ENCODE peak calls at places on chromosomes 11 and 22, in five cellular contexts. One of them, this sample, is unnamed.

GRCh38 chr22:27022256-27022655 is 364.9 kb downstream of the MIAT start:
- DNase-seq in BJ: no peak
- DNase-seq in HL-60: no peak
- DNase-seq in heart left ventricle: no peak
- DNase-seq in type B pancreatic cell: no peak
- DNase-seq in this sample: no peak

GRCh38 chr22:30241576-30242371 is 4.8 kb downstream of the LIF start:
- DNase-seq in BJ: no peak
- DNase-seq in type B pancreatic cell: no peak
- DNase-seq in heart left ventricle: no peak
- DNase-seq in HL-60: no peak
- DNase-seq in this sample: no peak

GRCh38 chr11:128021304-128022006 is 565.9 kb downstream of the ETS1 start:
- DNase-seq in HL-60: no peak
- DNase-seq in BJ: no peak
- DNase-seq in type B pancreatic cell: no peak
- DNase-seq in heart left ventricle: no peak
- DNase-seq in this sample: no peak

GRCh38 chr11:30914143-30914762 is 328.1 kb upstream of the MPPED2 start:
- DNase-seq in heart left ventricle: peak
- DNase-seq in HL-60: no peak
- DNase-seq in type B pancreatic cell: peak
- DNase-seq in BJ: no peak
- DNase-seq in this sample: no peak

GRCh38 chr22:37951305-37951704 is 2.1 kb downstream of the C22orf23 start:
- DNase-seq in type B pancreatic cell: no peak
- DNase-seq in BJ: no peak
- DNase-seq in HL-60: no peak
- DNase-seq in heart left ventricle: no peak
- DNase-seq in this sample: no peak

GRCh38 chr22:42433754-42434153 is 1.6 kb upstream of the NFAM1 start:
- DNase-seq in heart left ventricle: no peak
- DNase-seq in type B pancreatic cell: no peak
- DNase-seq in BJ: no peak
- DNase-seq in HL-60: no peak
- DNase-seq in this sample: no peak

GRCh38 chr22:37971475-37972434 is 12.6 kb downstream of the SOX10 start:
- DNase-seq in type B pancreatic cell: no peak
- DNase-seq in HL-60: no peak
- DNase-seq in heart left ventricle: no peak
- DNase-seq in BJ: no peak
- DNase-seq in this sample: no peak

GRCh38 chr11:34114471-34114870 is 9.0 kb downstream of the NAT10 start:
- DNase-seq in BJ: no peak
- DNase-seq in type B pancreatic cell: no peak
- DNase-seq in heart left ventricle: no peak
- DNase-seq in HL-60: no peak
- DNase-seq in this sample: no peak

GRCh38 chr11:8709002-8709672 is 26.5 kb downstream of the RPL27A start:
- DNase-seq in type B pancreatic cell: no peak
- DNase-seq in HL-60: no peak
- DNase-seq in heart left ventricle: peak
- DNase-seq in BJ: peak
- DNase-seq in this sample: no peak

GRCh38 chr22:20656902-20657836 is 116.7 kb upstream of the SERPIND1 start:
- DNase-seq in type B pancreatic cell: peak
- DNase-seq in HL-60: no peak
- DNase-seq in BJ: no peak
- DNase-seq in heart left ventricle: no peak
- DNase-seq in this sample: no peak

GRCh38 chr11:134725211-134725610 is 313.2 kb upstream of the B3GAT1 start:
- DNase-seq in heart left ventricle: no peak
- DNase-seq in HL-60: no peak
- DNase-seq in type B pancreatic cell: no peak
- DNase-seq in BJ: no peak
- DNase-seq in this sample: no peak

GRCh38 chr11:64947202-64947814 is 11.6 kb upstream of the GPHA2 start:
- DNase-seq in HL-60: no peak
- DNase-seq in type B pancreatic cell: no peak
- DNase-seq in heart left ventricle: no peak
- DNase-seq in BJ: no peak
- DNase-seq in this sample: no peak

GRCh38 chr11:64219354-64219684 is 6.7 kb downstream of the TRPT1 start:
- DNase-seq in heart left ventricle: peak
- DNase-seq in BJ: no peak
- DNase-seq in HL-60: no peak
- DNase-seq in type B pancreatic cell: no peak
- DNase-seq in this sample: no peak

GRCh38 chr22:23849009-23850006 is 8.4 kb upstream of the SLC2A11 start:
- DNase-seq in HL-60: no peak
- DNase-seq in heart left ventricle: peak
- DNase-seq in type B pancreatic cell: peak
- DNase-seq in BJ: no peak
- DNase-seq in this sample: peak

GRCh38 chr11:68256331-68256741 is 15.4 kb downstream of the C11orf24 start:
- DNase-seq in BJ: no peak
- DNase-seq in HL-60: no peak
- DNase-seq in heart left ventricle: no peak
- DNase-seq in type B pancreatic cell: no peak
- DNase-seq in this sample: no peak

GRCh38 chr22:44215287-44215686 is 34.6 kb downstream of the PARVG start:
- DNase-seq in HL-60: no peak
- DNase-seq in heart left ventricle: no peak
- DNase-seq in BJ: no peak
- DNase-seq in type B pancreatic cell: no peak
- DNase-seq in this sample: no peak

GRCh38 chr22:19990609-19991394 is 25.8 kb downstream of the ARVCF start:
- DNase-seq in BJ: no peak
- DNase-seq in type B pancreatic cell: no peak
- DNase-seq in HL-60: no peak
- DNase-seq in heart left ventricle: peak
- DNase-seq in this sample: no peak

GRCh38 chr11:109552376-109552775 is 130.4 kb downstream of the C11orf87 start:
- DNase-seq in HL-60: no peak
- DNase-seq in BJ: no peak
- DNase-seq in type B pancreatic cell: no peak
- DNase-seq in heart left ventricle: no peak
- DNase-seq in this sample: no peak

GRCh38 chr11:29024386-29024785 is 916.2 kb downstream of the METTL15 start:
- DNase-seq in BJ: no peak
- DNase-seq in HL-60: no peak
- DNase-seq in heart left ventricle: no peak
- DNase-seq in type B pancreatic cell: no peak
- DNase-seq in this sample: no peak

GRCh38 chr11:29018631-29019030 is 910.4 kb downstream of the METTL15 start:
- DNase-seq in BJ: peak
- DNase-seq in HL-60: no peak
- DNase-seq in heart left ventricle: no peak
- DNase-seq in type B pancreatic cell: no peak
- DNase-seq in this sample: no peak

GRCh38 chr11:29017941-29018340 is 909.8 kb downstream of the METTL15 start:
- DNase-seq in type B pancreatic cell: no peak
- DNase-seq in BJ: no peak
- DNase-seq in HL-60: no peak
- DNase-seq in heart left ventricle: no peak
- DNase-seq in this sample: no peak

GRCh38 chr11:29022676-29023075 is 914.5 kb downstream of the METTL15 start:
- DNase-seq in type B pancreatic cell: no peak
- DNase-seq in heart left ventricle: no peak
- DNase-seq in BJ: no peak
- DNase-seq in HL-60: no peak
- DNase-seq in this sample: no peak

GRCh38 chr11:29019960-29020683 is 911.9 kb downstream of the METTL15 start:
- DNase-seq in heart left ventricle: no peak
- DNase-seq in type B pancreatic cell: no peak
- DNase-seq in BJ: no peak
- DNase-seq in HL-60: no peak
- DNase-seq in this sample: no peak
- TF ChIP-seq CTCF in heart left ventricle: no peak
- TF ChIP-seq CTCF in type B pancreatic cell: peak
- TF ChIP-seq CTCF in BJ: peak
- TF ChIP-seq CTCF in HL-60: no peak
- TF ChIP-seq CTCF in this sample: no peak

GRCh38 chr11:133408402-133408801 is 123.9 kb downstream of the OPCML start:
- DNase-seq in heart left ventricle: no peak
- DNase-seq in type B pancreatic cell: no peak
- DNase-seq in HL-60: no peak
- DNase-seq in BJ: no peak
- DNase-seq in this sample: no peak

GRCh38 chr11:133399855-133400625 is 132.3 kb downstream of the OPCML start:
- DNase-seq in BJ: no peak
- DNase-seq in type B pancreatic cell: no peak
- DNase-seq in HL-60: no peak
- DNase-seq in heart left ventricle: no peak
- DNase-seq in this sample: no peak

GRCh38 chr11:133402551-133402950 is 129.8 kb downstream of the OPCML start:
- DNase-seq in heart left ventricle: no peak
- DNase-seq in type B pancreatic cell: no peak
- DNase-seq in HL-60: no peak
- DNase-seq in BJ: no peak
- DNase-seq in this sample: no peak

GRCh38 chr11:133406493-133406892 is 125.8 kb downstream of the OPCML start:
- DNase-seq in type B pancreatic cell: no peak
- DNase-seq in HL-60: no peak
- DNase-seq in BJ: no peak
- DNase-seq in heart left ventricle: no peak
- DNase-seq in this sample: no peak

DNA sequence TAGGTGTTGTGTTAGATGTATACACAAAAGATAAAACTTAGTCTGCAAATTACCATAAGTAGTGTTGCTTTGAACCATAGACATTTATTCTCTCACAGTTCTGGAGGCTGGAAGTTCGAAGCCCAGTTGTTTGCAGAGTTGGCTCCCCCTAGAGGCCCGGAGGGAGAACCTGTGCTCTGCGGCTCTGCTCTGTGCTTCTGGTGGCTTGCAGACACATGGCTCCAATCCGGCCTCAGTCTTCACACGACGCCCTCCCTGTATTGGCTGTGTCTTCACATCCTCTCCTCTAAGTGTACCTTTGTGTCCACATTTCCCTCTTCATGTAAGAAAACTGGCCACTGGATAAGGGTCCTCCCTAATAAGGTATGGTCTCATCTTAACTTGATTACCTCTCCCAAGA is 128.4 kb downstream of the OPCML start:
- DNase-seq in HL-60: no peak
- DNase-seq in heart left ventricle: no peak
- DNase-seq in BJ: no peak
- DNase-seq in type B pancreatic cell: no peak
- DNase-seq in this sample: no peak
- TF ChIP-seq CTCF in HL-60: peak
- TF ChIP-seq CTCF in heart left ventricle: no peak
- TF ChIP-seq CTCF in BJ: no peak
- TF ChIP-seq CTCF in type B pancreatic cell: peak
- TF ChIP-seq CTCF in this sample: no peak

GRCh38 chr11:116375221-116375620 is 397.6 kb downstream of the BUD13 start:
- DNase-seq in BJ: no peak
- DNase-seq in HL-60: no peak
- DNase-seq in type B pancreatic cell: no peak
- DNase-seq in heart left ventricle: no peak
- DNase-seq in this sample: no peak
- TF ChIP-seq CTCF in BJ: no peak
- TF ChIP-seq CTCF in HL-60: no peak
- TF ChIP-seq CTCF in type B pancreatic cell: no peak
- TF ChIP-seq CTCF in heart left ventricle: no peak
- TF ChIP-seq CTCF in this sample: no peak

DNA sequence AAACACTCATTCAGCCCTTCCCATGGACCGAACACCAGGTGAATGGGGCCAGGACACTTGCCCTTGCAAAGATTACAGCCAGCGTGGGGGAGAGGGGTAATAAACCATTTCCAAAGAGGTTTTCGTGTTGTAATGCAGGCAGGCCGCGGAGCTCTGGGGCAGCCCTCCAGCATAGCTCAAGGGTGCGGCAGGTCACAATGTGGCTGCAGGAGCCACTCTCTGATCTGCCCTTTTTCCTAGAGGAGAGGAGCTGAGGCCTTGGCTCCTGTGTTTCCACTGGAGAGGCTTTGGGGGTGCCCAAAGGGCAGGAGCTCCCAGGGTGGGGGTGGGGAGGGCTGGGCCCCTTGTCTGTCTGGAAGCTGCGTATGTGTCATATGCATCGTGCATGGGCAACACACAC is 134.2 kb upstream of the NECTIN1 start:
- DNase-seq in heart left ventricle: no peak
- DNase-seq in HL-60: no peak
- DNase-seq in BJ: no peak
- DNase-seq in type B pancreatic cell: no peak
- DNase-seq in this sample: no peak
- TF ChIP-seq CTCF in heart left ventricle: no peak
- TF ChIP-seq CTCF in HL-60: no peak
- TF ChIP-seq CTCF in BJ: no peak
- TF ChIP-seq CTCF in type B pancreatic cell: no peak
- TF ChIP-seq CTCF in this sample: no peak

GRCh38 chr11:35304393-35304790 is 115.0 kb downstream of the SLC1A2 start:
- DNase-seq in type B pancreatic cell: no peak
- DNase-seq in HL-60: peak
- DNase-seq in heart left ventricle: no peak
- DNase-seq in BJ: no peak
- DNase-seq in this sample: no peak

GRCh38 chr11:35307221-35307621 is 112.1 kb downstream of the SLC1A2 start:
- DNase-seq in BJ: no peak
- DNase-seq in heart left ventricle: no peak
- DNase-seq in HL-60: no peak
- DNase-seq in type B pancreatic cell: no peak
- DNase-seq in this sample: no peak

GRCh38 chr11:35303596-35304392 is 115.6 kb downstream of the SLC1A2 start:
- DNase-seq in BJ: peak
- DNase-seq in type B pancreatic cell: no peak
- DNase-seq in HL-60: peak
- DNase-seq in heart left ventricle: no peak
- DNase-seq in this sample: no peak

GRCh38 chr11:35305670-35306382 is 113.5 kb downstream of the SLC1A2 start:
- DNase-seq in HL-60: no peak
- DNase-seq in type B pancreatic cell: no peak
- DNase-seq in heart left ventricle: no peak
- DNase-seq in BJ: no peak
- DNase-seq in this sample: no peak

GRCh38 chr11:35304900-35305299 is 114.5 kb downstream of the SLC1A2 start:
- DNase-seq in heart left ventricle: no peak
- DNase-seq in BJ: no peak
- DNase-seq in HL-60: no peak
- DNase-seq in type B pancreatic cell: no peak
- DNase-seq in this sample: no peak
- TF ChIP-seq CTCF in heart left ventricle: no peak
- TF ChIP-seq CTCF in BJ: no peak
- TF ChIP-seq CTCF in HL-60: no peak
- TF ChIP-seq CTCF in type B pancreatic cell: no peak
- TF ChIP-seq CTCF in this sample: no peak

GRCh38 chr11:71240865-71241691 is 11.3 kb downstream of the SHANK2 start:
- DNase-seq in HL-60: peak
- DNase-seq in BJ: peak
- DNase-seq in heart left ventricle: no peak
- DNase-seq in type B pancreatic cell: no peak
- DNase-seq in this sample: no peak
- TF ChIP-seq CTCF in HL-60: no peak
- TF ChIP-seq CTCF in BJ: no peak
- TF ChIP-seq CTCF in heart left ventricle: no peak
- TF ChIP-seq CTCF in type B pancreatic cell: no peak
- TF ChIP-seq CTCF in this sample: no peak

GRCh38 chr11:103202048-103202651 is 92.9 kb downstream of the DYNC2H1 start:
- DNase-seq in HL-60: no peak
- DNase-seq in heart left ventricle: no peak
- DNase-seq in type B pancreatic cell: no peak
- DNase-seq in BJ: no peak
- DNase-seq in this sample: no peak
- TF ChIP-seq CTCF in HL-60: peak
- TF ChIP-seq CTCF in heart left ventricle: peak
- TF ChIP-seq CTCF in type B pancreatic cell: peak
- TF ChIP-seq CTCF in BJ: peak
- TF ChIP-seq CTCF in this sample: no peak

GRCh38 chr11:73206751-73207280 is 11.3 kb upstream of the P2RY2 start:
- DNase-seq in HL-60: no peak
- DNase-seq in BJ: no peak
- DNase-seq in type B pancreatic cell: no peak
- DNase-seq in heart left ventricle: no peak
- DNase-seq in this sample: no peak
- TF ChIP-seq CTCF in HL-60: no peak
- TF ChIP-seq CTCF in BJ: no peak
- TF ChIP-seq CTCF in type B pancreatic cell: no peak
- TF ChIP-seq CTCF in heart left ventricle: no peak
- TF ChIP-seq CTCF in this sample: no peak